ENCODE peak calls at places on chromosomes 12 and 14, in eight cellular contexts. T is BE2C; L is SK-N-SH; Z is heart left ventricle; Y is tibial artery; R is HCT116; U is AG04450; E is CD4-positive, alpha-beta T cell. H is an unnamed sample.

GRCh38 chr12:6612247-6612646 is 5.1 kb upstream of the CHD4 start:
- DNase-seq in T (no peak), L (no peak), Z (no peak), Y (no peak), R (no peak), U (no peak), E (no peak), H (no peak)

GRCh38 chr12:106978035-106978800 is 8.7 kb downstream of the MTERF2 start:
- DNase-seq in T (peak; percentile 67), L (peak; percentile 38), Z (peak; percentile 71), Y (no peak), R (no peak), U (no peak), E (no peak), H (peak; percentile 69)

GRCh38 chr12:104521731-104522130 is 65.0 kb downstream of the CHST11 start:
- DNase-seq in T (peak; percentile 48), L (peak; percentile 34), Z (no peak), Y (no peak), R (no peak), U (no peak), E (no peak), H (no peak)

GRCh38 chr12:107411792-107412535 is 273.6 kb upstream of the PWP1 start:
- DNase-seq in T (no peak), L (no peak), Z (no peak), Y (no peak), R (no peak), U (peak; percentile 63), E (no peak), H (no peak)

GRCh38 chr14:51465486-51465885 is 186.2 kb upstream of the FRMD6 start:
- DNase-seq in T (no peak), L (no peak), Z (no peak), Y (no peak), R (no peak), U (no peak), E (no peak), H (no peak)

GRCh38 chr14:65975865-65976264 is 510.3 kb upstream of the CCDC196 start:
- DNase-seq in T (no peak), L (no peak), Z (no peak), Y (no peak), R (no peak), U (no peak), E (no peak), H (no peak)

GRCh38 chr14:96057738-96058137 is 18.6 kb downstream of the C14orf132 start:
- DNase-seq in T (no peak), L (no peak), Z (no peak), Y (peak; percentile 31), R (no peak), U (no peak), E (no peak), H (no peak)

GRCh38 chr14:101071493-101071891 is 168.0 kb upstream of the RTL1 start:
- DNase-seq in T (no peak), L (peak; percentile 33), Z (no peak), Y (no peak), R (no peak), U (no peak), E (no peak), H (no peak)

GRCh38 chr14:56874375-56874774 is 64.1 kb upstream of the OTX2 start:
- DNase-seq in T (peak; percentile 19), L (no peak), Z (no peak), Y (no peak), R (peak; percentile 26), U (no peak), E (no peak), H (no peak)

GRCh38 chr14:64828096-64828495 is 51.6 kb downstream of the SPTB start:
- DNase-seq in T (no peak), L (no peak), Z (no peak), Y (no peak), R (no peak), U (no peak), E (no peak), H (no peak)

GRCh38 chr14:81166126-81166525 is 54.6 kb downstream of the GTF2A1 start:
- DNase-seq in T (no peak), L (no peak), Z (no peak), Y (no peak), R (no peak), U (no peak), E (no peak), H (no peak)

GRCh38 chr12:53612978-53613377 is 13.2 kb downstream of the ATF7 start:
- DNase-seq in T (no peak), L (no peak), Z (no peak), Y (no peak), R (no peak), U (no peak), E (no peak), H (no peak)

GRCh38 chr12:13772264-13772663 is 209.1 kb downstream of the GRIN2B start:
- DNase-seq in T (no peak), L (no peak), Z (no peak), Y (no peak), R (no peak), U (no peak), E (no peak), H (no peak)

GRCh38 chr14:43894534-43894933 is 612.5 kb downstream of the FSCB start:
- DNase-seq in T (no peak), L (peak; percentile 0), Z (no peak), Y (no peak), R (peak; percentile 7), U (no peak), E (no peak), H (no peak)

GRCh38 chr12:124231980-124232653 is 62.8 kb upstream of the RFLNA start:
- DNase-seq in T (no peak), L (no peak), Z (no peak), Y (no peak), R (no peak), U (no peak), E (no peak), H (no peak)

GRCh38 chr14:89549381-89550102 is 132.5 kb upstream of the FOXN3 start:
- DNase-seq in T (no peak), L (no peak), Z (no peak), Y (no peak), R (no peak), U (no peak), E (no peak), H (no peak)

GRCh38 chr12:15227004-15227679 is 5.9 kb upstream of the RERG start:
- DNase-seq in T (peak; percentile 62), L (peak; percentile 26), Z (no peak), Y (no peak), R (peak; percentile 42), U (no peak), E (peak; percentile 2), H (peak; percentile 33)

DNA sequence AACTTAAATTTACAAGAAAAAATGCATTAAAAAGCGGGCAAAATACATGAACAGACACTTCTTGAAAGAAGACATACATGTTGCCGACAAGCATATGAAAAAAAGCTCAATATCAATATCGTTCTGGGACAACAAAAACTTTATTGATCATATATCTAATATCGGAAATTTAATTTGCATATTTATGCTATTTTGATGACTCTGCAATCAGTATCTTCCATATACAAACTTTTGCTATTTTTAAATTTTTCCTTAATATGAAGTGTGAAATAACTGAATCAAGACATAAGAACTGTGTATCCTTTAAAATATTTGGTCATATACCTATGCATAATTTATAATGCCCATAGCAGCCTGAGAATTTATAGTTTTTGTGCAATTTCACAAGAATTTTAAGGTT is 224.6 kb downstream of the ALX1 start:
- DNase-seq in T (no peak), L (no peak), Z (no peak), Y (no peak), R (no peak), U (no peak), E (no peak), H (no peak)
- H3K9me3 ChIP-seq in T (no peaks in the 10 kb centered on the region), L (no peaks in the 10 kb centered on the region), Z (no peaks in the 10 kb centered on the region), Y (no peaks in the 10 kb centered on the region), R (no peaks in the 10 kb centered on the region), U (no peaks in the 10 kb centered on the region), E (no peaks in the 10 kb centered on the region), H (no peaks in the 10 kb centered on the region)

DNA sequence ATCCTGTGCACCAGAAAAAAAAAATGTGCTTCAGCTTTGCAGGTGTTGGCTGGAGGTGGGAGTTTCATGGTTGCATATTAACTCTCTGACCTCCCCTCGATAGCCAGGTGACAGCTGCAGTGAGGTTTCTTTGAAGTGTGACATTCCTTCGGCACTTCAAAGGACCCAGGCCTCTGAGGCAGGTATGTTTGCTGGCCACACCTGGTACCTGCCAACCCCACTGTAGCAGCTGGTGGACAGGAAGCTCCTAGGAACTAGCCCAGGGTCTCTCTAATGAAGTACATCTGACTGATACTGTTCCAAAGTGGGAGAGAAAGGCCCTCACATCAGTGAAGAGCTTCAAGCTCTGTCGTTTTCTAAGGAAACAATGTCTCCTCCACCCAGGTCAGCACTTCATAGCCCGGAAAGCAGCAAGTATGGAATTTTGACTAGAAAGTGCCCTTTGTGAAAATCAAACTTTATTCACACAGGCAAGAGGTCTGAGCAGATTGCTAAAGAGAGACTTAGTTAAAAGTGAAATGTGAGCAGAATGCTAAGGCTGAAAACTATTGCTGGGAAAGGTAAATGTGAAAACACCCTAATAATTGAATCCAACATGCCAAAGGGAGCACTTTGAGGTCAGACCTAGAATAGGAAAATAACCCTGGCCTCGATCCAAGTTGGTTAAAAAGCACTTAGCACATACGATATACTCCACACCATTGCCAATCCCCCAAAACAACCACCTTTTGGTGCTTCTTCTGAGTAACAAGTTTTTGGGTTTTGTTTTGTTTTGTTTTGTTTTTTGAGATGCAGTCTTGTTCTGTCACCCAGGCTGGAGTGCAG is 71.3 kb downstream of the PHLDA1 start:
- DNase-seq in T (no peak), L (no peak), Z (no peak), Y (no peak), R (no peak), U (no peak), E (no peak), H (no peak)
- H3K9me3 ChIP-seq in T (no peaks in the 10 kb centered on the region), L (no peaks in the 10 kb centered on the region), Z (no peaks in the 10 kb centered on the region), Y (no peaks in the 10 kb centered on the region), R (no peaks in the 10 kb centered on the region), U (no peaks in the 10 kb centered on the region), E (no peaks in the 10 kb centered on the region), H (no peaks in the 10 kb centered on the region)

GRCh38 chr12:64039285-64039871 is 182.7 kb downstream of the KICS2 start:
- DNase-seq in T (no peak), L (no peak), Z (no peak), Y (no peak), R (no peak), U (peak; percentile 23), E (no peak), H (no peak)
- H3K9me3 ChIP-seq in T (no peaks in the 10 kb centered on the region), L (no peaks in the 10 kb centered on the region), Z (no peaks in the 10 kb centered on the region), Y (no peaks in the 10 kb centered on the region), R (no peaks in the 10 kb centered on the region), U (no peaks in the 10 kb centered on the region), E (no peaks in the 10 kb centered on the region), H (no peaks in the 10 kb centered on the region)

DNA sequence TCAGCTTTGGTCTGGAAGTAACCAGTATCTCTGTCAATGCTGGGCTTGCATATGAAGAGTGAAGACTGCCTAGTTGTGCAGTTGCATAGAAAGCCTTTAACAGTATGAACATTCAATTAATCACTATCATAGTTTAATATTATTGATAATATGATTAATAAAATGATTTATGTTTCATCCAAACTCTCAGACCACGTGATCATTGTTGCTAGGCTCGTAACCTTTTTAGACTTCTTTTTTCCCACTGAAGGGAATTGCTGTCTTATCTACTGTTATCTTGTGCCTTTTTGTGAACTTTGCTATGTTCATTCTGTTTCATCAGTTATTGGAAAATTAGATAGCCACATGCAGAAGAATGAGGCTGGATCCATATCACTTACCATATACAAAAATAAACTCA is 536.4 kb upstream of the NOVA1 start:
- DNase-seq in T (no peak), L (no peak), Z (no peak), Y (no peak), R (no peak), U (no peak), E (no peak), H (no peak)
- H3K9me3 ChIP-seq in T (no peaks in the 10 kb centered on the region), L (no peaks in the 10 kb centered on the region), Z (no peaks in the 10 kb centered on the region), Y (no peaks in the 10 kb centered on the region), R (no peaks in the 10 kb centered on the region), U (no peaks in the 10 kb centered on the region), E (no peaks in the 10 kb centered on the region), H (no peaks in the 10 kb centered on the region)

GRCh38 chr14:106291626-106292025 is 765.2 kb downstream of the TMEM121 start:
- DNase-seq in T (no peak), L (no peak), Z (no peak), Y (no peak), R (no peak), U (no peak), E (no peak), H (no peak)
- H3K9me3 ChIP-seq in T (no peaks in the 10 kb centered on the region), L (no peaks in the 10 kb centered on the region), Z (no peaks in the 10 kb centered on the region), Y (no peaks in the 10 kb centered on the region), R (no peaks in the 10 kb centered on the region), U (peaks cover 39% of the 10 kb centered on the region), E (no peaks in the 10 kb centered on the region), H (no peaks in the 10 kb centered on the region)